ENCODE peak calls at places on chromosome 20, in ten cellular contexts. J is MV-4-11; H is amygdala; O is cardiac fibroblast; Q is foreskin fibroblast; L is tibial nerve; M is NCI-H2227 treated with DMSO at 0.1 percent for 48 hours; E is glutamatergic neuron; C is stimulated activated naive CD4-positive, alpha-beta T cell; N is COR-L47. R is an unnamed sample.

GRCh38 chr20:34315236-34315635 is 12.1 kb upstream of the AHCY start:
- DNase-seq in J (no peak), H (no peak), O (no peak), Q (no peak), L (no peak), M (no peak), E (no peak), C (no peak), N (no peak), R (no peak)

GRCh38 chr20:36644713-36645109 is 1.3 kb downstream of the SLA2 start:
- DNase-seq in J (no peak), H (no peak), O (no peak), Q (no peak), L (no peak), M (no peak), E (no peak), C (no peak), N (no peak), R (no peak)

GRCh38 chr20:19779634-19780033 is 21.6 kb downstream of the RIN2 start:
- DNase-seq in J (peak; percentile 11), H (no peak), O (no peak), Q (no peak), L (no peak), M (no peak), E (no peak), C (no peak), N (no peak), R (no peak)

GRCh38 chr20:51612896-51613295 is 70.4 kb upstream of the NFATC2 start:
- DNase-seq in J (no peak), H (no peak), O (no peak), Q (no peak), L (no peak), M (no peak), E (no peak), C (no peak), N (no peak), R (no peak)

GRCh38 chr20:46681032-46681854 is 8.0 kb downstream of the TP53RK start:
- DNase-seq in J (peak; percentile 51), H (peak; percentile 69), O (peak; percentile 64), Q (peak; percentile 69), L (peak; percentile 38), M (peak; percentile 66), E (peak; percentile 80), C (peak; percentile 39), N (peak; percentile 22), R (peak; percentile 48)

GRCh38 chr20:64047046-64047389 is 2.4 kb downstream of the SOX18 start:
- DNase-seq in J (no peak), H (no peak), O (no peak), Q (no peak), L (no peak), M (no peak), E (no peak), C (no peak), N (no peak), R (no peak)

GRCh38 chr20:23412026-23412425 is 9.3 kb downstream of the NAPB start:
- DNase-seq in J (no peak), H (no peak), O (no peak), Q (peak; percentile 42), L (no peak), M (no peak), E (no peak), C (no peak), N (no peak), R (peak; percentile 65)

GRCh38 chr20:57219071-57219677 is 47.3 kb downstream of the BMP7 start:
- DNase-seq in J (no peak), H (no peak), O (no peak), Q (no peak), L (no peak), M (no peak), E (no peak), C (no peak), N (no peak), R (no peak)

GRCh38 chr20:39004508-39004907 is 42.4 kb downstream of the DHX35 start:
- DNase-seq in J (no peak), H (no peak), O (no peak), Q (no peak), L (no peak), M (no peak), E (no peak), C (no peak), N (peak; percentile 52), R (no peak)

GRCh38 chr20:62405108-62405980 is 1.7 kb downstream of the CABLES2 start:
- DNase-seq in J (peak; percentile 73), H (peak; percentile 37), O (peak; percentile 71), Q (peak; percentile 76), L (peak; percentile 30), M (no peak), E (peak; percentile 78), C (no peak), N (no peak), R (peak; percentile 75)

GRCh38 chr20:60215786-60216730 is 257.8 kb downstream of the CDH26 start:
- DNase-seq in J (no peak), H (no peak), O (no peak), Q (peak; percentile 10), L (no peak), M (no peak), E (no peak), C (no peak), N (no peak), R (no peak)

GRCh38 chr20:21944227-21944626 is 238.8 kb downstream of the PAX1 start:
- DNase-seq in J (no peak), H (no peak), O (no peak), Q (no peak), L (no peak), M (no peak), E (no peak), C (no peak), N (no peak), R (no peak)

GRCh38 chr20:18662279-18662678 is 74.4 kb downstream of the DTD1 start:
- DNase-seq in J (no peak), H (no peak), O (no peak), Q (no peak), L (no peak), M (no peak), E (no peak), C (no peak), N (no peak), R (no peak)

GRCh38 chr20:4781211-4781610 is 59.5 kb downstream of the PRND start:
- DNase-seq in J (no peak), H (no peak), O (no peak), Q (no peak), L (no peak), M (no peak), E (no peak), C (no peak), N (no peak), R (no peak)

GRCh38 chr20:10671221-10671849 is 2.5 kb downstream of the JAG1 start:
- DNase-seq in J (peak; percentile 70), H (peak; percentile 71), O (peak; percentile 98), Q (peak; percentile 98), L (peak; percentile 75), M (peak; percentile 23), E (peak; percentile 61), C (no peak), N (peak; percentile 47), R (peak; percentile 92)

GRCh38 chr20:19361801-19362200 is 149.4 kb downstream of the SLC24A3 start:
- DNase-seq in J (no peak), H (no peak), O (no peak), Q (peak; percentile 4), L (no peak), M (no peak), E (no peak), C (no peak), N (no peak), R (no peak)

GRCh38 chr20:46351357-46352058 is 43.2 kb upstream of the CDH22 start:
- DNase-seq in J (peak; percentile 28), H (no peak), O (no peak), Q (no peak), L (no peak), M (no peak), E (no peak), C (no peak), N (no peak), R (no peak)

GRCh38 chr20:50636601-50637539 is 54.5 kb downstream of the RIPOR3 start:
- DNase-seq in J (no peak), H (no peak), O (no peak), Q (peak; percentile 26), L (no peak), M (no peak), E (peak; percentile 39), C (no peak), N (no peak), R (peak; percentile 87)

GRCh38 chr20:63502671-63503172 is 3.8 kb upstream of the EEF1A2 start:
- DNase-seq in J (no peak), H (no peak), O (no peak), Q (no peak), L (no peak), M (no peak), E (no peak), C (no peak), N (peak; percentile 94), R (no peak)

GRCh38 chr20:54158226-54158625 is 15.6 kb downstream of the CYP24A1 start:
- DNase-seq in J (no peak), H (no peak), O (no peak), Q (no peak), L (no peak), M (no peak), E (no peak), C (no peak), N (no peak), R (no peak)

GRCh38 chr20:32329817-32330554 is 28.1 kb upstream of the ASXL1 start:
- DNase-seq in J (no peak), H (no peak), O (no peak), Q (no peak), L (no peak), M (no peak), E (no peak), C (no peak), N (no peak), R (no peak)

GRCh38 chr20:50348118-50348517 is 157.5 kb downstream of the CEBPB start:
- DNase-seq in J (peak; percentile 87), H (peak; percentile 44), O (peak; percentile 62), Q (no peak), L (no peak), M (no peak), E (no peak), C (no peak), N (no peak), R (peak; percentile 46)

GRCh38 chr20:1401431-1401907 is 8.6 kb upstream of the FKBP1A start:
- DNase-seq in J (peak; percentile 38), H (no peak), O (no peak), Q (no peak), L (no peak), M (no peak), E (no peak), C (no peak), N (no peak), R (no peak)

GRCh38 chr20:13423472-13424173 is 202.5 kb downstream of the ISM1 start:
- DNase-seq in J (no peak), H (no peak), O (no peak), Q (no peak), L (no peak), M (no peak), E (no peak), C (no peak), N (no peak), R (no peak)

GRCh38 chr20:20411382-20411781 is 43.5 kb downstream of the INSM1 start:
- DNase-seq in J (no peak), H (no peak), O (no peak), Q (no peak), L (no peak), M (peak; percentile 13), E (no peak), C (no peak), N (no peak), R (no peak)

GRCh38 chr20:37777556-37777955 is 83.7 kb downstream of the CTNNBL1 start:
- DNase-seq in J (no peak), H (no peak), O (peak; percentile 35), Q (peak; percentile 21), L (no peak), M (no peak), E (no peak), C (no peak), N (no peak), R (no peak)

GRCh38 chr20:10864076-10864672 is 190.4 kb upstream of the JAG1 start:
- DNase-seq in J (peak; percentile 64), H (no peak), O (peak; percentile 72), Q (peak; percentile 36), L (no peak), M (no peak), E (no peak), C (no peak), N (no peak), R (peak; percentile 6)

GRCh38 chr20:45506927-45507820 is 8.2 kb downstream of the SPINT3 start:
- DNase-seq in J (no peak), H (no peak), O (peak; percentile 5), Q (no peak), L (no peak), M (no peak), E (no peak), C (no peak), N (no peak), R (no peak)

R was measured in mesenchymal stem cell.